ENCODE peak calls at places on chromosomes 16 and 17, in seven cellular contexts. K is IMR-90; I is fibroblast of lung; W is A549; Y is adrenal gland; R is CD8-positive, alpha-beta T cell; P is mucosa of descending colon. D is an unnamed sample.

GRCh38 chr17:6470751-6471521 is 26.7 kb downstream of the PIMREG start:
- DNase-seq in I (no peak), K (no peak), Y (no peak), W (no peak), R (no peak), P (no peak), D (no peak)

GRCh38 chr17:32927724-32928526 is at the start of gene TMEM98:
- DNase-seq in Y (peak; percentile 24), R (no peak), P (peak; percentile 59), I (peak; percentile 42), K (peak; percentile 12), W (no peak), D (no peak)

GRCh38 chr16:8047711-8048110 is 542.6 kb downstream of the TMEM114 start:
- DNase-seq in Y (no peak), W (no peak), P (no peak), K (no peak), R (no peak), I (no peak), D (no peak)

GRCh38 chr17:45019177-45019711 is 32.2 kb downstream of the DCAKD start:
- DNase-seq in Y (peak; percentile 35), R (no peak), K (peak; percentile 34), I (peak; percentile 39), W (peak; percentile 45), P (peak; percentile 50), D (no peak)

GRCh38 chr17:57665128-57665527 is 80.0 kb downstream of the CCDC182 start:
- DNase-seq in W (no peak), R (no peak), Y (peak; percentile 24), I (no peak), P (no peak), K (no peak), D (no peak)

GRCh38 chr16:88665570-88665969 is 2.7 kb upstream of the MVD start:
- DNase-seq in P (no peak), R (no peak), I (no peak), W (no peak), K (no peak), Y (no peak), D (no peak)

GRCh38 chr16:84155226-84155625 is 10.1 kb downstream of the DNAAF1 start:
- DNase-seq in K (no peak), W (no peak), I (no peak), Y (no peak), R (no peak), P (no peak), D (no peak)

GRCh38 chr16:10738231-10739077 is 5.2 kb upstream of the NUBP1 start:
- DNase-seq in I (peak; percentile 73), R (peak; percentile 13), Y (peak; percentile 86), W (peak; percentile 84), P (no peak), K (peak; percentile 78), D (peak; percentile 97)

GRCh38 chr17:59513934-59514841 is 51.2 kb upstream of the DHX40 start:
- DNase-seq in P (peak; percentile 86), R (no peak), I (peak; percentile 79), K (peak; percentile 45), W (peak; percentile 83), Y (peak; percentile 90), D (peak; percentile 37)

GRCh38 chr16:35463358-35463757 is 2003.9 kb downstream of the TP53TG3F start:
- DNase-seq in R (no peak), Y (no peak), I (no peak), K (no peak), W (no peak), P (no peak), D (no peak)
- H3K9me3 ChIP-seq in R (no peaks in the 10 kb centered on the region), Y (no peaks in the 10 kb centered on the region), I (no peaks in the 10 kb centered on the region), K (peaks cover 7% of the 10 kb centered on the region), W (peaks cover 4% of the 10 kb centered on the region), P (peaks cover 53% of the 10 kb centered on the region), D (no peaks in the 10 kb centered on the region)

GRCh38 chr16:3171855-3172593 is 16.0 kb upstream of the OR1F1 start:
- DNase-seq in Y (no peak), P (no peak), R (no peak), W (peak; percentile 94), I (peak; percentile 72), K (peak; percentile 76), D (no peak)

GRCh38 chr16:3171181-3171854 is 16.7 kb upstream of the OR1F1 start:
- DNase-seq in I (no peak), Y (no peak), P (no peak), K (no peak), W (no peak), R (no peak), D (no peak)

GRCh38 chr16:3174618-3175148 is 13.3 kb upstream of the OR1F1 start:
- DNase-seq in K (no peak), W (no peak), P (no peak), Y (no peak), I (no peak), R (no peak), D (no peak)

GRCh38 chr16:3173892-3174617 is 13.9 kb upstream of the OR1F1 start:
- DNase-seq in W (peak; percentile 85), K (no peak), R (no peak), I (no peak), P (no peak), Y (no peak), D (no peak)

GRCh38 chr16:3175157-3176153 is 12.5 kb upstream of the OR1F1 start:
- DNase-seq in I (peak; percentile 23), P (no peak), W (peak; percentile 91), Y (no peak), R (no peak), K (peak; percentile 53), D (no peak)
- H3K4me3 ChIP-seq in I (peak overlapping the region; percentile 15), P (no peak overlapping the region), W (peak overlapping the region; percentile 51), Y (no peak overlapping the region), R (no peak overlapping the region), K (peak overlapping the region; percentile 20), D (no peak overlapping the region)

DNA sequence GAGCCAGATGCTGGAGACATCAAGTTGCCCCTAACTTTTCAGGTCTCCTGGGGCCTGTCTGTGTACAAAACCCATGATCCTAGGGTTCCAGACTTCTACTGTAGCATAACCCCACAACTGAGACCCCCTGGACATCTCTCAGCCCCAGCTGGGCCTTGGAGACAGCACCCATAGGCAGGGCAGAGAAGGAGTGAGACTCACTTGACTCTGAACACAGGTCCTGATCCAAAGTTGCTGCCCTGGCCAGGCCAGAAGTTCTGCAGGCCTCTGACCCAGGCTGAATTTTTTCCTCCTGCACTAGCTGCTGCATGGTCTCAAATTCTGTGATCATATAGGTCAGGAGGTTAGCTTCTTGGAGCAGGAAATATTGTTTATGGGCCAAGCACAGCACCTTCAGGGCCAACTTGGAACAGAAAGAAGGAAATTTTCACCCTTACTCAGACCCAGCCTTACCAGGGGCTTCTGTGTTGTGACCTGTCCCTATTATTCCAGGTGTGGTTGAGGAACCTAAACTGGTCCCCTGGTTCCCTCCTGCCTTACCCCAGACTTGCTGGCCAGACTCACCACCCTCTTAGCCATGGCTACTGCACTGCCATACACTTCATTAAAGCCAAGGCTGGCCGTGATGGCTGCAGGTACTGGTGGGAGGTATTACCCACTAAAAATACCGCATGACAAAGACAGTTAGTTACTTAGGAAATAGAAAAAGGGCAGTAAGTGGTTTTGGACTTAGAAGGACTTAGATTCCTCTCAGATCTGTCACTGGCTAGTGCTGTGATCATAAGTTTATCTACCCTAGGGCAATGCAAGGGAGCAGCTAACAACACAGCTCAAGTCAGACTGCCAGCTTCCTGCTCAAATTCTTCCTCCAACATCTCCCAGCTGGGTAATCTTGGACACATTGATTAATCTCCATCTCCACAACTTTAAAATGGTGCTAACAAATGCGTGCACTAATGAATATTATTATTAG is 2180.1 kb downstream of the TP53TG3F start:
- DNase-seq in R (no peak), Y (no peak), K (no peak), W (no peak), P (no peak), I (no peak), D (no peak)
- H3K9me3 ChIP-seq in R (no peaks in the 10 kb centered on the region), Y (no peaks in the 10 kb centered on the region), K (peaks cover 37% of the 10 kb centered on the region), W (no peaks in the 10 kb centered on the region), P (peaks cover 73% of the 10 kb centered on the region), I (no peaks in the 10 kb centered on the region), D (no peaks in the 10 kb centered on the region)

DNA sequence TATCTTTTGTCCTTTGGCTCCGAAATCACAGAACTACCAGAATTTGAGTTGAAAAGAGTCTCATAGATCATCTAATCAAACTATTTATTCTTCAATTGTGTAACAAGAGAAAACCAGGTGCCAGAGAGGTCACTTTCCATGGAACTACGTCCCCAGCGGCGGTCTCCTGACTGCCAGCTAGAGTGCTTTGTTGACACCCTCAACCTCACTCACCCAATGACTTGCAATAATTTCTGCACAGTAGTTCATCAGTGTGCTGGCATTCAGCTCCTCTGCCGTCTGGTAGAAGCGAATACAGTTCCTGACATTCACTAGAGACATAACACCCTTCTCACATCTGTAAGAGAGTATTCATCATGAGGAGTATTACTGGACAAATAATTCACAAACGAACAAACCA is 54.2 kb downstream of the ANKFY1 start:
- DNase-seq in W (no peak), K (no peak), Y (no peak), R (no peak), P (no peak), I (no peak), D (peak; percentile 65)
- H3K4me3 ChIP-seq in W (no peak overlapping the region), K (no peak overlapping the region), Y (no peak overlapping the region), R (no peak overlapping the region), P (no peak overlapping the region), I (no peak overlapping the region), D (no peak overlapping the region)

GRCh38 chr16:35753559-35754390 is 2294.4 kb downstream of the TP53TG3F start:
- DNase-seq in K (no peak), P (no peak), Y (no peak), I (no peak), R (no peak), W (no peak), D (no peak)
- H3K9me3 ChIP-seq in K (peaks cover 50% of the 10 kb centered on the region), P (peaks cover 95% of the 10 kb centered on the region), Y (no peaks in the 10 kb centered on the region), I (no peaks in the 10 kb centered on the region), R (peaks cover 1% of the 10 kb centered on the region), W (no peaks in the 10 kb centered on the region), D (no peaks in the 10 kb centered on the region)

DNA sequence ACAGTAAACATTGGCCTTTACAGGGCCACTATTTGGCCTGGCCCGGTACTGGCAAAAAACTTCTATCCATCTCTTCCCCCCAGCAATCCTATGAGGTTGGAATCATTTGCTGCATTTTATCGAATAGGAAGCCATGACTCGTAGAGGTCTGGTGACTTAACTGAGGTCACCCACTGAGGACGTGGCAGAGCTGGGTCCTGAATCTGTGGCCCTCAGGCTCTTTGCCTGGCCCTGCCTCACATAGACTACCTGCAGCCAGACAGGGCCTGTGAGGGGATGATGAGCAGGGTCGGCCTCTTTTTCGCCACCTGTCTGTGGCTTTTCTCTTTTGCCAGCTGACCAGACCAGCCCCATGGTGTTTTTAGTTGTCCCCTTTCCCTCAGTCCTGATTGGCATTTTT is 1.9 kb downstream of the PPP4C start:
- DNase-seq in R (no peak), Y (no peak), I (peak; percentile 34), K (peak; percentile 73), P (no peak), W (no peak), D (no peak)
- H3K4me3 ChIP-seq in R (no peak overlapping the region), Y (no peak overlapping the region), I (no peak overlapping the region), K (peak overlapping the region; percentile 17), P (no peak overlapping the region), W (no peak overlapping the region), D (no peak overlapping the region)